ENCODE peak calls at places on chromosomes 12 and 14, in nine cellular contexts. One of them, this sample, is unnamed.

GRCh38 chr12:12267801-12268200 is 957 bp upstream of the LRP6 start:
- DNase-seq in renal cortical epithelial cell: no peak
- DNase-seq in stimulated activated CD8-positive, alpha-beta memory T cell treated with anti-CD3 and anti-CD28 coated beads, Interleukin-2, amount 100 ng/mL, for 1 hour: no peak
- DNase-seq in effector memory CD4-positive, alpha-beta T cell: no peak
- DNase-seq in effector memory CD8-positive, alpha-beta T cell: no peak
- DNase-seq in neuronal stem cell: no peak
- DNase-seq in Karpas-422: no peak
- DNase-seq in stimulated activated naive CD4-positive, alpha-beta T cell: no peak
- DNase-seq in T-helper 22 cell: no peak
- DNase-seq in this sample: no peak

GRCh38 chr12:114420553-114420952 is 14.6 kb upstream of the TBX5 start:
- DNase-seq in stimulated activated CD8-positive, alpha-beta memory T cell treated with anti-CD3 and anti-CD28 coated beads, Interleukin-2, amount 100 ng/mL, for 1 hour: no peak
- DNase-seq in Karpas-422: no peak
- DNase-seq in effector memory CD4-positive, alpha-beta T cell: no peak
- DNase-seq in neuronal stem cell: no peak
- DNase-seq in effector memory CD8-positive, alpha-beta T cell: no peak
- DNase-seq in renal cortical epithelial cell: no peak
- DNase-seq in T-helper 22 cell: no peak
- DNase-seq in stimulated activated naive CD4-positive, alpha-beta T cell: no peak
- DNase-seq in this sample: no peak

GRCh38 chr12:84727964-84728363 is 184.6 kb downstream of the SLC6A15 start:
- DNase-seq in renal cortical epithelial cell: peak; percentile 21
- DNase-seq in effector memory CD8-positive, alpha-beta T cell: no peak
- DNase-seq in Karpas-422: no peak
- DNase-seq in effector memory CD4-positive, alpha-beta T cell: no peak
- DNase-seq in stimulated activated naive CD4-positive, alpha-beta T cell: no peak
- DNase-seq in stimulated activated CD8-positive, alpha-beta memory T cell treated with anti-CD3 and anti-CD28 coated beads, Interleukin-2, amount 100 ng/mL, for 1 hour: no peak
- DNase-seq in neuronal stem cell: no peak
- DNase-seq in T-helper 22 cell: no peak
- DNase-seq in this sample: no peak

GRCh38 chr14:74891870-74892269 is 10.2 kb downstream of the DLST start:
- DNase-seq in Karpas-422: no peak
- DNase-seq in neuronal stem cell: no peak
- DNase-seq in stimulated activated naive CD4-positive, alpha-beta T cell: no peak
- DNase-seq in effector memory CD4-positive, alpha-beta T cell: no peak
- DNase-seq in effector memory CD8-positive, alpha-beta T cell: no peak
- DNase-seq in stimulated activated CD8-positive, alpha-beta memory T cell treated with anti-CD3 and anti-CD28 coated beads, Interleukin-2, amount 100 ng/mL, for 1 hour: no peak
- DNase-seq in T-helper 22 cell: no peak
- DNase-seq in renal cortical epithelial cell: peak; percentile 21
- DNase-seq in this sample: no peak

GRCh38 chr14:23638414-23639047 is 2.4 kb downstream of the DHRS2 start:
- DNase-seq in Karpas-422: no peak
- DNase-seq in renal cortical epithelial cell: no peak
- DNase-seq in effector memory CD8-positive, alpha-beta T cell: no peak
- DNase-seq in stimulated activated CD8-positive, alpha-beta memory T cell treated with anti-CD3 and anti-CD28 coated beads, Interleukin-2, amount 100 ng/mL, for 1 hour: no peak
- DNase-seq in T-helper 22 cell: no peak
- DNase-seq in neuronal stem cell: no peak
- DNase-seq in effector memory CD4-positive, alpha-beta T cell: no peak
- DNase-seq in stimulated activated naive CD4-positive, alpha-beta T cell: no peak
- DNase-seq in this sample: no peak

GRCh38 chr12:1908758-1909157 is 9.7 kb downstream of the CACNA2D4 start:
- DNase-seq in neuronal stem cell: no peak
- DNase-seq in effector memory CD4-positive, alpha-beta T cell: no peak
- DNase-seq in T-helper 22 cell: no peak
- DNase-seq in stimulated activated naive CD4-positive, alpha-beta T cell: no peak
- DNase-seq in stimulated activated CD8-positive, alpha-beta memory T cell treated with anti-CD3 and anti-CD28 coated beads, Interleukin-2, amount 100 ng/mL, for 1 hour: no peak
- DNase-seq in Karpas-422: no peak
- DNase-seq in effector memory CD8-positive, alpha-beta T cell: no peak
- DNase-seq in renal cortical epithelial cell: no peak
- DNase-seq in this sample: no peak

GRCh38 chr12:43407816-43408645 is 144.0 kb downstream of the ADAMTS20 start:
- DNase-seq in stimulated activated naive CD4-positive, alpha-beta T cell: no peak
- DNase-seq in effector memory CD4-positive, alpha-beta T cell: no peak
- DNase-seq in renal cortical epithelial cell: peak; percentile 1
- DNase-seq in T-helper 22 cell: no peak
- DNase-seq in neuronal stem cell: no peak
- DNase-seq in effector memory CD8-positive, alpha-beta T cell: no peak
- DNase-seq in Karpas-422: no peak
- DNase-seq in stimulated activated CD8-positive, alpha-beta memory T cell treated with anti-CD3 and anti-CD28 coated beads, Interleukin-2, amount 100 ng/mL, for 1 hour: no peak
- DNase-seq in this sample: no peak

GRCh38 chr12:6752181-6752930 is 585 bp downstream of the MLF2 start:
- DNase-seq in T-helper 22 cell: no peak
- DNase-seq in renal cortical epithelial cell: no peak
- DNase-seq in effector memory CD4-positive, alpha-beta T cell: no peak
- DNase-seq in Karpas-422: peak; percentile 78
- DNase-seq in stimulated activated naive CD4-positive, alpha-beta T cell: peak; percentile 25
- DNase-seq in stimulated activated CD8-positive, alpha-beta memory T cell treated with anti-CD3 and anti-CD28 coated beads, Interleukin-2, amount 100 ng/mL, for 1 hour: no peak
- DNase-seq in neuronal stem cell: no peak
- DNase-seq in effector memory CD8-positive, alpha-beta T cell: no peak
- DNase-seq in this sample: peak; percentile 84

GRCh38 chr12:56190695-56191155 is 1.4 kb upstream of the SMARCC2 start:
- DNase-seq in renal cortical epithelial cell: peak; percentile 16
- DNase-seq in neuronal stem cell: peak; percentile 15
- DNase-seq in stimulated activated CD8-positive, alpha-beta memory T cell treated with anti-CD3 and anti-CD28 coated beads, Interleukin-2, amount 100 ng/mL, for 1 hour: no peak
- DNase-seq in effector memory CD8-positive, alpha-beta T cell: no peak
- DNase-seq in T-helper 22 cell: no peak
- DNase-seq in Karpas-422: no peak
- DNase-seq in effector memory CD4-positive, alpha-beta T cell: no peak
- DNase-seq in stimulated activated naive CD4-positive, alpha-beta T cell: no peak
- DNase-seq in this sample: no peak

GRCh38 chr12:48924617-48925217 is 575 bp downstream of the FKBP11 start:
- DNase-seq in effector memory CD8-positive, alpha-beta T cell: peak; percentile 72
- DNase-seq in stimulated activated naive CD4-positive, alpha-beta T cell: peak; percentile 64
- DNase-seq in Karpas-422: peak; percentile 90
- DNase-seq in stimulated activated CD8-positive, alpha-beta memory T cell treated with anti-CD3 and anti-CD28 coated beads, Interleukin-2, amount 100 ng/mL, for 1 hour: peak; percentile 58
- DNase-seq in effector memory CD4-positive, alpha-beta T cell: peak; percentile 55
- DNase-seq in neuronal stem cell: no peak
- DNase-seq in T-helper 22 cell: peak; percentile 59
- DNase-seq in renal cortical epithelial cell: peak; percentile 25
- DNase-seq in this sample: peak; percentile 75

GRCh38 chr14:51848120-51848519 is 12.3 kb upstream of the GNG2 start:
- DNase-seq in stimulated activated CD8-positive, alpha-beta memory T cell treated with anti-CD3 and anti-CD28 coated beads, Interleukin-2, amount 100 ng/mL, for 1 hour: no peak
- DNase-seq in stimulated activated naive CD4-positive, alpha-beta T cell: no peak
- DNase-seq in neuronal stem cell: no peak
- DNase-seq in T-helper 22 cell: no peak
- DNase-seq in Karpas-422: no peak
- DNase-seq in effector memory CD4-positive, alpha-beta T cell: no peak
- DNase-seq in renal cortical epithelial cell: no peak
- DNase-seq in effector memory CD8-positive, alpha-beta T cell: no peak
- DNase-seq in this sample: no peak

GRCh38 chr12:104411826-104412626 is 44.7 kb upstream of the CHST11 start:
- DNase-seq in Karpas-422: no peak
- DNase-seq in renal cortical epithelial cell: peak; percentile 15
- DNase-seq in effector memory CD8-positive, alpha-beta T cell: no peak
- DNase-seq in effector memory CD4-positive, alpha-beta T cell: no peak
- DNase-seq in neuronal stem cell: no peak
- DNase-seq in stimulated activated CD8-positive, alpha-beta memory T cell treated with anti-CD3 and anti-CD28 coated beads, Interleukin-2, amount 100 ng/mL, for 1 hour: no peak
- DNase-seq in stimulated activated naive CD4-positive, alpha-beta T cell: no peak
- DNase-seq in T-helper 22 cell: no peak
- DNase-seq in this sample: no peak

GRCh38 chr14:55388160-55388559 is 23.5 kb downstream of the ATG14 start:
- DNase-seq in effector memory CD4-positive, alpha-beta T cell: no peak
- DNase-seq in T-helper 22 cell: no peak
- DNase-seq in stimulated activated CD8-positive, alpha-beta memory T cell treated with anti-CD3 and anti-CD28 coated beads, Interleukin-2, amount 100 ng/mL, for 1 hour: no peak
- DNase-seq in Karpas-422: no peak
- DNase-seq in effector memory CD8-positive, alpha-beta T cell: no peak
- DNase-seq in renal cortical epithelial cell: no peak
- DNase-seq in neuronal stem cell: no peak
- DNase-seq in stimulated activated naive CD4-positive, alpha-beta T cell: no peak
- DNase-seq in this sample: no peak

GRCh38 chr12:54549774-54550451 is 512 bp downstream of the PDE1B start:
- DNase-seq in T-helper 22 cell: no peak
- DNase-seq in renal cortical epithelial cell: peak; percentile 47
- DNase-seq in effector memory CD8-positive, alpha-beta T cell: no peak
- DNase-seq in stimulated activated naive CD4-positive, alpha-beta T cell: no peak
- DNase-seq in effector memory CD4-positive, alpha-beta T cell: no peak
- DNase-seq in Karpas-422: no peak
- DNase-seq in neuronal stem cell: no peak
- DNase-seq in stimulated activated CD8-positive, alpha-beta memory T cell treated with anti-CD3 and anti-CD28 coated beads, Interleukin-2, amount 100 ng/mL, for 1 hour: no peak
- DNase-seq in this sample: no peak

GRCh38 chr12:64160021-64160717 is 61.9 kb downstream of the KICS2 start:
- DNase-seq in effector memory CD8-positive, alpha-beta T cell: no peak
- DNase-seq in Karpas-422: no peak
- DNase-seq in renal cortical epithelial cell: no peak
- DNase-seq in neuronal stem cell: no peak
- DNase-seq in stimulated activated naive CD4-positive, alpha-beta T cell: no peak
- DNase-seq in stimulated activated CD8-positive, alpha-beta memory T cell treated with anti-CD3 and anti-CD28 coated beads, Interleukin-2, amount 100 ng/mL, for 1 hour: no peak
- DNase-seq in effector memory CD4-positive, alpha-beta T cell: no peak
- DNase-seq in T-helper 22 cell: no peak
- DNase-seq in this sample: no peak

GRCh38 chr12:92845320-92845719 is 83.8 kb downstream of the EEA1 start:
- DNase-seq in effector memory CD4-positive, alpha-beta T cell: no peak
- DNase-seq in T-helper 22 cell: no peak
- DNase-seq in stimulated activated naive CD4-positive, alpha-beta T cell: no peak
- DNase-seq in neuronal stem cell: no peak
- DNase-seq in Karpas-422: no peak
- DNase-seq in effector memory CD8-positive, alpha-beta T cell: no peak
- DNase-seq in stimulated activated CD8-positive, alpha-beta memory T cell treated with anti-CD3 and anti-CD28 coated beads, Interleukin-2, amount 100 ng/mL, for 1 hour: no peak
- DNase-seq in renal cortical epithelial cell: no peak
- DNase-seq in this sample: no peak

GRCh38 chr14:57066463-57066862 is 202.2 kb downstream of the EXOC5 start:
- DNase-seq in T-helper 22 cell: no peak
- DNase-seq in Karpas-422: no peak
- DNase-seq in neuronal stem cell: no peak
- DNase-seq in effector memory CD8-positive, alpha-beta T cell: no peak
- DNase-seq in stimulated activated naive CD4-positive, alpha-beta T cell: no peak
- DNase-seq in effector memory CD4-positive, alpha-beta T cell: no peak
- DNase-seq in renal cortical epithelial cell: no peak
- DNase-seq in stimulated activated CD8-positive, alpha-beta memory T cell treated with anti-CD3 and anti-CD28 coated beads, Interleukin-2, amount 100 ng/mL, for 1 hour: no peak
- DNase-seq in this sample: no peak

GRCh38 chr12:2034633-2035420 is 18.0 kb upstream of the CACNA1C start:
- DNase-seq in neuronal stem cell: peak; percentile 75
- DNase-seq in renal cortical epithelial cell: peak; percentile 32
- DNase-seq in effector memory CD4-positive, alpha-beta T cell: peak; percentile 73
- DNase-seq in Karpas-422: peak; percentile 96
- DNase-seq in stimulated activated CD8-positive, alpha-beta memory T cell treated with anti-CD3 and anti-CD28 coated beads, Interleukin-2, amount 100 ng/mL, for 1 hour: peak; percentile 74
- DNase-seq in T-helper 22 cell: peak; percentile 63
- DNase-seq in effector memory CD8-positive, alpha-beta T cell: peak; percentile 87
- DNase-seq in stimulated activated naive CD4-positive, alpha-beta T cell: peak; percentile 67
- DNase-seq in this sample: peak; percentile 94

GRCh38 chr14:93019367-93019843 is 96.3 kb downstream of the ITPK1 start:
- DNase-seq in stimulated activated CD8-positive, alpha-beta memory T cell treated with anti-CD3 and anti-CD28 coated beads, Interleukin-2, amount 100 ng/mL, for 1 hour: no peak
- DNase-seq in T-helper 22 cell: no peak
- DNase-seq in neuronal stem cell: no peak
- DNase-seq in Karpas-422: no peak
- DNase-seq in effector memory CD8-positive, alpha-beta T cell: no peak
- DNase-seq in stimulated activated naive CD4-positive, alpha-beta T cell: no peak
- DNase-seq in effector memory CD4-positive, alpha-beta T cell: no peak
- DNase-seq in renal cortical epithelial cell: no peak
- DNase-seq in this sample: peak; percentile 28

GRCh38 chr12:62697893-62698292 is 231.3 kb downstream of the MON2 start:
- DNase-seq in neuronal stem cell: no peak
- DNase-seq in effector memory CD4-positive, alpha-beta T cell: no peak
- DNase-seq in Karpas-422: no peak
- DNase-seq in renal cortical epithelial cell: no peak
- DNase-seq in stimulated activated naive CD4-positive, alpha-beta T cell: no peak
- DNase-seq in effector memory CD8-positive, alpha-beta T cell: no peak
- DNase-seq in T-helper 22 cell: no peak
- DNase-seq in stimulated activated CD8-positive, alpha-beta memory T cell treated with anti-CD3 and anti-CD28 coated beads, Interleukin-2, amount 100 ng/mL, for 1 hour: no peak
- DNase-seq in this sample: no peak

GRCh38 chr12:132084681-132085635 is 59.2 kb downstream of the DDX51 start:
- DNase-seq in stimulated activated naive CD4-positive, alpha-beta T cell: peak; percentile 18
- DNase-seq in renal cortical epithelial cell: peak; percentile 17
- DNase-seq in effector memory CD4-positive, alpha-beta T cell: peak; percentile 58
- DNase-seq in T-helper 22 cell: peak; percentile 52
- DNase-seq in Karpas-422: peak; percentile 84
- DNase-seq in neuronal stem cell: peak; percentile 71
- DNase-seq in stimulated activated CD8-positive, alpha-beta memory T cell treated with anti-CD3 and anti-CD28 coated beads, Interleukin-2, amount 100 ng/mL, for 1 hour: no peak
- DNase-seq in effector memory CD8-positive, alpha-beta T cell: peak; percentile 18
- DNase-seq in this sample: peak; percentile 81

GRCh38 chr12:5395443-5396401 is 36.2 kb upstream of the NTF3 start:
- DNase-seq in renal cortical epithelial cell: no peak
- DNase-seq in stimulated activated CD8-positive, alpha-beta memory T cell treated with anti-CD3 and anti-CD28 coated beads, Interleukin-2, amount 100 ng/mL, for 1 hour: no peak
- DNase-seq in effector memory CD8-positive, alpha-beta T cell: no peak
- DNase-seq in Karpas-422: no peak
- DNase-seq in stimulated activated naive CD4-positive, alpha-beta T cell: no peak
- DNase-seq in T-helper 22 cell: no peak
- DNase-seq in effector memory CD4-positive, alpha-beta T cell: no peak
- DNase-seq in neuronal stem cell: no peak
- DNase-seq in this sample: no peak

GRCh38 chr12:118213452-118213851 is 77.5 kb downstream of the PEBP1 start:
- DNase-seq in renal cortical epithelial cell: no peak
- DNase-seq in neuronal stem cell: no peak
- DNase-seq in stimulated activated CD8-positive, alpha-beta memory T cell treated with anti-CD3 and anti-CD28 coated beads, Interleukin-2, amount 100 ng/mL, for 1 hour: no peak
- DNase-seq in stimulated activated naive CD4-positive, alpha-beta T cell: no peak
- DNase-seq in effector memory CD8-positive, alpha-beta T cell: no peak
- DNase-seq in effector memory CD4-positive, alpha-beta T cell: no peak
- DNase-seq in T-helper 22 cell: no peak
- DNase-seq in Karpas-422: no peak
- DNase-seq in this sample: no peak

GRCh38 chr14:102629700-102630365 is 37.4 kb downstream of the RCOR1 start:
- DNase-seq in Karpas-422: no peak
- DNase-seq in neuronal stem cell: no peak
- DNase-seq in renal cortical epithelial cell: peak; percentile 33
- DNase-seq in effector memory CD8-positive, alpha-beta T cell: no peak
- DNase-seq in effector memory CD4-positive, alpha-beta T cell: no peak
- DNase-seq in stimulated activated CD8-positive, alpha-beta memory T cell treated with anti-CD3 and anti-CD28 coated beads, Interleukin-2, amount 100 ng/mL, for 1 hour: no peak
- DNase-seq in T-helper 22 cell: no peak
- DNase-seq in stimulated activated naive CD4-positive, alpha-beta T cell: no peak
- DNase-seq in this sample: no peak

GRCh38 chr14:61355892-61356325 is 34.5 kb downstream of the PRKCH start:
- DNase-seq in stimulated activated CD8-positive, alpha-beta memory T cell treated with anti-CD3 and anti-CD28 coated beads, Interleukin-2, amount 100 ng/mL, for 1 hour: no peak
- DNase-seq in T-helper 22 cell: peak; percentile 29
- DNase-seq in effector memory CD4-positive, alpha-beta T cell: no peak
- DNase-seq in renal cortical epithelial cell: peak; percentile 83
- DNase-seq in Karpas-422: no peak
- DNase-seq in neuronal stem cell: no peak
- DNase-seq in stimulated activated naive CD4-positive, alpha-beta T cell: peak; percentile 51
- DNase-seq in effector memory CD8-positive, alpha-beta T cell: no peak
- DNase-seq in this sample: no peak

GRCh38 chr12:77232045-77232444 is 166.7 kb upstream of the E2F7 start:
- DNase-seq in Karpas-422: no peak
- DNase-seq in neuronal stem cell: no peak
- DNase-seq in T-helper 22 cell: no peak
- DNase-seq in effector memory CD8-positive, alpha-beta T cell: no peak
- DNase-seq in stimulated activated CD8-positive, alpha-beta memory T cell treated with anti-CD3 and anti-CD28 coated beads, Interleukin-2, amount 100 ng/mL, for 1 hour: no peak
- DNase-seq in renal cortical epithelial cell: no peak
- DNase-seq in effector memory CD4-positive, alpha-beta T cell: no peak
- DNase-seq in stimulated activated naive CD4-positive, alpha-beta T cell: no peak
- DNase-seq in this sample: no peak

GRCh38 chr14:28763914-28764848 is 2.4 kb upstream of the FOXG1 start:
- DNase-seq in T-helper 22 cell: no peak
- DNase-seq in stimulated activated naive CD4-positive, alpha-beta T cell: no peak
- DNase-seq in neuronal stem cell: no peak
- DNase-seq in effector memory CD8-positive, alpha-beta T cell: no peak
- DNase-seq in effector memory CD4-positive, alpha-beta T cell: no peak
- DNase-seq in renal cortical epithelial cell: no peak
- DNase-seq in stimulated activated CD8-positive, alpha-beta memory T cell treated with anti-CD3 and anti-CD28 coated beads, Interleukin-2, amount 100 ng/mL, for 1 hour: no peak
- DNase-seq in Karpas-422: no peak
- DNase-seq in this sample: no peak

GRCh38 chr12:52519826-52520662 is at the start of gene KRT5:
- DNase-seq in renal cortical epithelial cell: no peak
- DNase-seq in neuronal stem cell: no peak
- DNase-seq in effector memory CD4-positive, alpha-beta T cell: no peak
- DNase-seq in effector memory CD8-positive, alpha-beta T cell: no peak
- DNase-seq in stimulated activated CD8-positive, alpha-beta memory T cell treated with anti-CD3 and anti-CD28 coated beads, Interleukin-2, amount 100 ng/mL, for 1 hour: no peak
- DNase-seq in Karpas-422: no peak
- DNase-seq in stimulated activated naive CD4-positive, alpha-beta T cell: no peak
- DNase-seq in T-helper 22 cell: no peak
- DNase-seq in this sample: no peak

GRCh38 chr14:69957986-69958385 is 78.8 kb downstream of the SMOC1 start:
- DNase-seq in neuronal stem cell: no peak
- DNase-seq in stimulated activated naive CD4-positive, alpha-beta T cell: no peak
- DNase-seq in T-helper 22 cell: no peak
- DNase-seq in Karpas-422: no peak
- DNase-seq in effector memory CD4-positive, alpha-beta T cell: no peak
- DNase-seq in stimulated activated CD8-positive, alpha-beta memory T cell treated with anti-CD3 and anti-CD28 coated beads, Interleukin-2, amount 100 ng/mL, for 1 hour: no peak
- DNase-seq in effector memory CD8-positive, alpha-beta T cell: no peak
- DNase-seq in renal cortical epithelial cell: no peak
- DNase-seq in this sample: no peak

GRCh38 chr14:66036598-66036997 is 449.6 kb upstream of the CCDC196 start:
- DNase-seq in stimulated activated naive CD4-positive, alpha-beta T cell: no peak
- DNase-seq in neuronal stem cell: no peak
- DNase-seq in effector memory CD4-positive, alpha-beta T cell: no peak
- DNase-seq in T-helper 22 cell: no peak
- DNase-seq in renal cortical epithelial cell: no peak
- DNase-seq in effector memory CD8-positive, alpha-beta T cell: no peak
- DNase-seq in Karpas-422: no peak
- DNase-seq in stimulated activated CD8-positive, alpha-beta memory T cell treated with anti-CD3 and anti-CD28 coated beads, Interleukin-2, amount 100 ng/mL, for 1 hour: no peak
- DNase-seq in this sample: no peak

GRCh38 chr12:57461326-57461903 is 1.8 kb downstream of the GLI1 start:
- DNase-seq in Karpas-422: peak; percentile 66
- DNase-seq in effector memory CD4-positive, alpha-beta T cell: no peak
- DNase-seq in stimulated activated CD8-positive, alpha-beta memory T cell treated with anti-CD3 and anti-CD28 coated beads, Interleukin-2, amount 100 ng/mL, for 1 hour: no peak
- DNase-seq in renal cortical epithelial cell: no peak
- DNase-seq in stimulated activated naive CD4-positive, alpha-beta T cell: peak; percentile 8
- DNase-seq in T-helper 22 cell: no peak
- DNase-seq in neuronal stem cell: peak; percentile 65
- DNase-seq in effector memory CD8-positive, alpha-beta T cell: no peak
- DNase-seq in this sample: peak; percentile 81